ENCODE peak calls at places on chromosomes 7 and 10, in ten cellular contexts. G is colonic mucosa; Z is right cardiac atrium; V is Karpas-422; K is CD4-positive, CD25-positive, alpha-beta regulatory T cell; S is psoas muscle; N is HepG2; W is fibroblast of lung; Q is pancreas; O is body of pancreas. H is an unnamed sample. For H3K27me3 and H3K9me3, the result is how much of the 10 kb centered on the place peaks cover.

GRCh38 chr7:11341285-11341944 is 367.7 kb downstream of the PHF14 start:
- DNase-seq in W (peak), Z (no peak), O (no peak), S (no peak), G (no peak), Q (no peak), V (peak), N (no peak), K (no peak), H (no peak)

GRCh38 chr10:124494050-124494807 is 32.6 kb downstream of the LHPP start:
- DNase-seq in O (no peak), K (no peak), Z (no peak), G (no peak), W (no peak), Q (no peak), V (no peak), S (no peak), N (no peak), H (no peak)

GRCh38 chr10:3755440-3756359 is 29.3 kb downstream of the KLF6 start:
- DNase-seq in N (peak), Z (peak), W (peak), Q (no peak), S (no peak), V (no peak), G (no peak), O (no peak), K (no peak), H (no peak)

GRCh38 chr7:134826105-134826504 is 46.7 kb downstream of the CALD1 start:
- DNase-seq in G (no peak), Z (no peak), W (peak), S (no peak), Q (no peak), V (no peak), O (no peak), K (no peak), N (no peak), H (no peak)

GRCh38 chr10:91017202-91017601 is 96.3 kb upstream of the ANKRD1 start:
- DNase-seq in G (no peak), Z (no peak), V (no peak), O (no peak), K (no peak), S (no peak), W (no peak), Q (no peak), N (no peak), H (no peak)

GRCh38 chr7:43108255-43109011 is 4.0 kb upstream of the HECW1 start:
- DNase-seq in Q (peak), N (peak), V (peak), K (peak), Z (peak), G (peak), W (peak), S (peak), O (peak), H (peak)

GRCh38 chr10:132151951-132152505 is 34.7 kb upstream of the DPYSL4 start:
- DNase-seq in S (no peak), N (no peak), O (no peak), K (no peak), Z (no peak), Q (peak), W (no peak), V (no peak), G (no peak), H (no peak)

GRCh38 chr10:78776746-78777145 is 292.0 kb upstream of the ZMIZ1 start:
- DNase-seq in K (no peak), Q (no peak), S (no peak), Z (no peak), V (peak), O (no peak), G (no peak), N (no peak), W (no peak), H (no peak)

GRCh38 chr7:92563345-92563744 is 26.8 kb downstream of the FAM133B start:
- DNase-seq in O (no peak), Q (no peak), W (no peak), S (no peak), Z (no peak), K (no peak), V (no peak), N (no peak), G (no peak), H (no peak)

GRCh38 chr7:80018941-80019808 is 115.5 kb upstream of the GNAI1 start:
- DNase-seq in S (peak), W (peak), N (peak), Z (peak), G (peak), Q (no peak), O (peak), K (peak), V (peak), H (peak)

GRCh38 chr7:138186951-138187351 is 110.7 kb downstream of the AKR1D1 start:
- DNase-seq in V (no peak), G (no peak), Q (no peak), K (no peak), N (no peak), S (no peak), O (no peak), W (no peak), Z (no peak), H (peak)

GRCh38 chr7:52525772-52526341 is 509.6 kb upstream of the POM121L12 start:
- DNase-seq in Z (no peak), O (no peak), V (no peak), K (no peak), N (no peak), Q (no peak), W (no peak), S (no peak), G (no peak), H (no peak)

GRCh38 chr7:139105037-139105382 is 4.5 kb downstream of the ZC3HAV1 start:
- DNase-seq in Q (no peak), S (no peak), G (no peak), V (no peak), O (no peak), N (no peak), W (no peak), Z (no peak), K (peak), H (no peak)

GRCh38 chr10:122458693-122459092 is 2.7 kb upstream of the HTRA1 start:
- DNase-seq in O (no peak), Z (no peak), W (no peak), G (no peak), V (no peak), Q (no peak), S (no peak), N (no peak), K (no peak), H (no peak)

DNA sequence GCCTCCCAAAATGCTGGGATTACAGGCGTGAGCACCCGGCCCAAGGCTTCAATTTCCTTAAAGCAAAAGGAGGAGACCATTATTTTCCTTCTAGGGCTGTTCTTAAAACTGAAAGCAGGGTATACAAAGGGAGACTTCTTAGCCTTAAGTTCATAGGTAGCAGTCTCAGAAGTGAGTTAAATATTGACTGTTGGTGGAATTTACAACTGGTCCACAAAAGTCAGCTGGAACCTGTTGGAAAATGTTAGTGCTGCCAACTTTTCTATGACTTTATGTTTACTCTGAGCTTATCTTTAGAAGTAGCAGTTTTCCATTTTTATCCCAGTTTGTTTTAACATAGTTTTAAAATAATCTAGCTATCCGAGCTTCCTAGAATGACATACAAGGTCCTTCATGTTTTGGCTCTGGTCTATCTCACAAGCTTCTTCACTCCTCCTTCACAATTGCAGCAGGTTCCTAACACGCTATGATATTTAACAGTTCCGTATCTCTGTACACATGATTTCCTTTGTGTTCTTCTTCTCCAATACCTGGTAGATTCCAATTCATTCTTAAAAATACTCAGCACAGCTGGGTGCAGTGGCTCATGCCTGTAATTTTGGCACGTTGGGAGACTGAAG is 3.3 kb downstream of the SLC26A3 start:
- DNase-seq in Q (no peak), N (peak), W (no peak), K (no peak), S (no peak), Z (no peak), V (no peak), G (peak), O (no peak), H (no peak)
- H3K27me3 ChIP-seq in Q (under half), N (under half), W (under half), K (under half), S (under half), Z (under half), V (under half), G (under half), O (under half), H (under half)

GRCh38 chr7:156703209-156703608 is 62.6 kb downstream of the RNF32 start:
- DNase-seq in V (no peak), Z (no peak), O (no peak), Q (no peak), S (no peak), K (no peak), G (no peak), N (no peak), W (no peak), H (peak)

GRCh38 chr7:156703773-156704482 is 63.4 kb downstream of the RNF32 start:
- DNase-seq in Q (no peak), V (no peak), K (no peak), W (no peak), G (no peak), O (no peak), Z (no peak), S (no peak), N (no peak), H (no peak)

GRCh38 chr7:156702399-156702798 is 61.8 kb downstream of the RNF32 start:
- DNase-seq in O (no peak), G (no peak), N (no peak), W (no peak), Q (no peak), K (no peak), S (no peak), V (no peak), Z (no peak), H (no peak)
- H3K9me3 ChIP-seq in O (under half), G (under half), N (under half), W (under half), Q (under half), K (under half), S (under half), V (under half), Z (under half), H (under half)

GRCh38 chr10:129953541-129954031 is 10.5 kb downstream of the EBF3 start:
- DNase-seq in S (no peak), O (no peak), V (no peak), Z (no peak), W (no peak), G (no peak), Q (no peak), N (no peak), K (no peak), H (no peak)
- H3K4me3 ChIP-seq in S (peak), O (no peak), V (no peak), Z (no peak), W (no peak), G (no peak), Q (no peak), N (no peak), K (no peak), H (no peak)

GRCh38 chr7:69625798-69626197 is 27.5 kb downstream of the AUTS2 start:
- DNase-seq in Z (no peak), S (no peak), K (no peak), W (no peak), G (no peak), N (no peak), V (no peak), Q (no peak), O (no peak), H (no peak)
- H3K27me3 ChIP-seq in Z (under half), S (under half), K (under half), W (under half), G (under half), N (under half), V (under half), Q (under half), O (under half), H (under half)

GRCh38 chr7:131335639-131336400 is 8.1 kb downstream of the MKLN1 start:
- DNase-seq in G (no peak), O (no peak), Q (no peak), W (no peak), Z (no peak), K (no peak), N (no peak), V (peak), S (no peak), H (no peak)
- H3K9me3 ChIP-seq in G (under half), O (under half), Q (under half), W (under half), Z (under half), K (under half), N (under half), V (under half), S (under half), H (under half)

GRCh38 chr10:637771-638195 is 51.7 kb downstream of the DIP2C start:
- DNase-seq in S (no peak), Q (no peak), O (no peak), Z (no peak), V (no peak), W (no peak), N (no peak), K (no peak), G (no peak), H (no peak)
- H3K4me3 ChIP-seq in S (no peak), Q (no peak), O (no peak), Z (no peak), V (no peak), W (no peak), N (no peak), K (no peak), G (no peak), H (no peak)

H was measured in MG63.